ENCODE peak calls at places on chromosome 3, in seven cellular contexts. One of them, this sample, is unnamed.

GRCh38 chr3:30167511-30168135 is 438.8 kb upstream of the TGFBR2 start:
- DNase-seq in stimulated activated CD4-positive, alpha-beta T cell treated with anti-CD3 and anti-CD28 coated beads, Interleukin-4, amount 100 ng/mL, for 4 hours: no peak
- DNase-seq in GM23248: peak
- DNase-seq in ascending aorta: no peak
- DNase-seq in astrocyte of the spinal cord: peak
- DNase-seq in NCI-H446: no peak
- DNase-seq in lower leg skin: no peak
- DNase-seq in this sample: no peak

GRCh38 chr3:150038830-150039229 is 68.1 kb upstream of the PFN2 start:
- DNase-seq in stimulated activated CD4-positive, alpha-beta T cell treated with anti-CD3 and anti-CD28 coated beads, Interleukin-4, amount 100 ng/mL, for 4 hours: no peak
- DNase-seq in GM23248: no peak
- DNase-seq in ascending aorta: no peak
- DNase-seq in astrocyte of the spinal cord: no peak
- DNase-seq in NCI-H446: no peak
- DNase-seq in lower leg skin: no peak
- DNase-seq in this sample: no peak

GRCh38 chr3:56928379-56929068 is 126.8 kb upstream of the ARHGEF3 start:
- DNase-seq in stimulated activated CD4-positive, alpha-beta T cell treated with anti-CD3 and anti-CD28 coated beads, Interleukin-4, amount 100 ng/mL, for 4 hours: no peak
- DNase-seq in GM23248: peak
- DNase-seq in ascending aorta: no peak
- DNase-seq in astrocyte of the spinal cord: peak
- DNase-seq in NCI-H446: no peak
- DNase-seq in lower leg skin: no peak
- DNase-seq in this sample: no peak

GRCh38 chr3:134282659-134283047 is 32.0 kb upstream of the RYK start:
- DNase-seq in stimulated activated CD4-positive, alpha-beta T cell treated with anti-CD3 and anti-CD28 coated beads, Interleukin-4, amount 100 ng/mL, for 4 hours: no peak
- DNase-seq in GM23248: no peak
- DNase-seq in ascending aorta: no peak
- DNase-seq in astrocyte of the spinal cord: no peak
- DNase-seq in NCI-H446: no peak
- DNase-seq in lower leg skin: no peak
- DNase-seq in this sample: no peak

GRCh38 chr3:70854108-70854507 is 541.7 kb upstream of the MDFIC2 start:
- DNase-seq in stimulated activated CD4-positive, alpha-beta T cell treated with anti-CD3 and anti-CD28 coated beads, Interleukin-4, amount 100 ng/mL, for 4 hours: no peak
- DNase-seq in GM23248: no peak
- DNase-seq in ascending aorta: no peak
- DNase-seq in astrocyte of the spinal cord: peak
- DNase-seq in NCI-H446: no peak
- DNase-seq in lower leg skin: no peak
- DNase-seq in this sample: no peak

GRCh38 chr3:132448211-132448961 is 31.1 kb downstream of the DNAJC13 start:
- DNase-seq in stimulated activated CD4-positive, alpha-beta T cell treated with anti-CD3 and anti-CD28 coated beads, Interleukin-4, amount 100 ng/mL, for 4 hours: no peak
- DNase-seq in GM23248: peak
- DNase-seq in ascending aorta: no peak
- DNase-seq in astrocyte of the spinal cord: peak
- DNase-seq in NCI-H446: peak
- DNase-seq in lower leg skin: peak
- DNase-seq in this sample: no peak

GRCh38 chr3:186847437-186847836 is 4.9 kb downstream of the ADIPOQ start:
- DNase-seq in stimulated activated CD4-positive, alpha-beta T cell treated with anti-CD3 and anti-CD28 coated beads, Interleukin-4, amount 100 ng/mL, for 4 hours: no peak
- DNase-seq in GM23248: no peak
- DNase-seq in ascending aorta: no peak
- DNase-seq in astrocyte of the spinal cord: no peak
- DNase-seq in NCI-H446: no peak
- DNase-seq in lower leg skin: no peak
- DNase-seq in this sample: no peak

GRCh38 chr3:41318520-41318919 is 119.2 kb downstream of the CTNNB1 start:
- DNase-seq in stimulated activated CD4-positive, alpha-beta T cell treated with anti-CD3 and anti-CD28 coated beads, Interleukin-4, amount 100 ng/mL, for 4 hours: no peak
- DNase-seq in GM23248: peak
- DNase-seq in ascending aorta: no peak
- DNase-seq in astrocyte of the spinal cord: peak
- DNase-seq in NCI-H446: no peak
- DNase-seq in lower leg skin: no peak
- DNase-seq in this sample: peak

GRCh38 chr3:130661116-130661515 is 85.5 kb downstream of the PIK3R4 start:
- DNase-seq in stimulated activated CD4-positive, alpha-beta T cell treated with anti-CD3 and anti-CD28 coated beads, Interleukin-4, amount 100 ng/mL, for 4 hours: no peak
- DNase-seq in GM23248: no peak
- DNase-seq in ascending aorta: no peak
- DNase-seq in astrocyte of the spinal cord: no peak
- DNase-seq in NCI-H446: peak
- DNase-seq in lower leg skin: no peak
- DNase-seq in this sample: no peak

GRCh38 chr3:138888569-138888968 is 53.8 kb upstream of the PIK3CB start:
- DNase-seq in stimulated activated CD4-positive, alpha-beta T cell treated with anti-CD3 and anti-CD28 coated beads, Interleukin-4, amount 100 ng/mL, for 4 hours: no peak
- DNase-seq in GM23248: no peak
- DNase-seq in ascending aorta: no peak
- DNase-seq in astrocyte of the spinal cord: no peak
- DNase-seq in NCI-H446: no peak
- DNase-seq in lower leg skin: no peak
- DNase-seq in this sample: no peak

GRCh38 chr3:141894524-141895176 is 18.2 kb downstream of the ATP1B3 start:
- DNase-seq in stimulated activated CD4-positive, alpha-beta T cell treated with anti-CD3 and anti-CD28 coated beads, Interleukin-4, amount 100 ng/mL, for 4 hours: no peak
- DNase-seq in GM23248: peak
- DNase-seq in ascending aorta: no peak
- DNase-seq in astrocyte of the spinal cord: peak
- DNase-seq in NCI-H446: no peak
- DNase-seq in lower leg skin: no peak
- DNase-seq in this sample: no peak

GRCh38 chr3:169286992-169287391 is 376.5 kb downstream of the MECOM start:
- DNase-seq in stimulated activated CD4-positive, alpha-beta T cell treated with anti-CD3 and anti-CD28 coated beads, Interleukin-4, amount 100 ng/mL, for 4 hours: no peak
- DNase-seq in GM23248: no peak
- DNase-seq in ascending aorta: no peak
- DNase-seq in astrocyte of the spinal cord: no peak
- DNase-seq in NCI-H446: no peak
- DNase-seq in lower leg skin: no peak
- DNase-seq in this sample: no peak

GRCh38 chr3:122305818-122306621 is 19.0 kb upstream of the CSTA start:
- DNase-seq in stimulated activated CD4-positive, alpha-beta T cell treated with anti-CD3 and anti-CD28 coated beads, Interleukin-4, amount 100 ng/mL, for 4 hours: no peak
- DNase-seq in GM23248: no peak
- DNase-seq in ascending aorta: no peak
- DNase-seq in astrocyte of the spinal cord: no peak
- DNase-seq in NCI-H446: peak
- DNase-seq in lower leg skin: no peak
- DNase-seq in this sample: no peak

GRCh38 chr3:52422669-52423068 is 22.2 kb downstream of the SEMA3G start:
- DNase-seq in stimulated activated CD4-positive, alpha-beta T cell treated with anti-CD3 and anti-CD28 coated beads, Interleukin-4, amount 100 ng/mL, for 4 hours: no peak
- DNase-seq in GM23248: no peak
- DNase-seq in ascending aorta: no peak
- DNase-seq in astrocyte of the spinal cord: no peak
- DNase-seq in NCI-H446: no peak
- DNase-seq in lower leg skin: no peak
- DNase-seq in this sample: no peak

GRCh38 chr3:157094751-157095480 is 65.0 kb downstream of the CCNL1 start:
- DNase-seq in stimulated activated CD4-positive, alpha-beta T cell treated with anti-CD3 and anti-CD28 coated beads, Interleukin-4, amount 100 ng/mL, for 4 hours: no peak
- DNase-seq in GM23248: peak
- DNase-seq in ascending aorta: no peak
- DNase-seq in astrocyte of the spinal cord: no peak
- DNase-seq in NCI-H446: no peak
- DNase-seq in lower leg skin: no peak
- DNase-seq in this sample: no peak

This sample was measured in HuH-7.5.